ENCODE peak calls at places on chromosomes 5 and 9, in eight cellular contexts. One of them, this sample, is unnamed.

GRCh38 chr9:113012492-113012891 is 500 bp upstream of the ZNF883 start:
- DNase-seq in nephron progenitor cell: no peak
- DNase-seq in PC-9: no peak
- DNase-seq in fibroblast of lung: no peak
- DNase-seq in fibroblast of mammary gland: no peak
- DNase-seq in HFFc6: no peak
- DNase-seq in tibial artery: no peak
- DNase-seq in ovary: no peak
- DNase-seq in this sample: no peak

GRCh38 chr9:117546894-117547293 is 132.0 kb upstream of the ASTN2 start:
- DNase-seq in nephron progenitor cell: no peak
- DNase-seq in PC-9: no peak
- DNase-seq in fibroblast of lung: no peak
- DNase-seq in fibroblast of mammary gland: no peak
- DNase-seq in HFFc6: no peak
- DNase-seq in tibial artery: no peak
- DNase-seq in ovary: no peak
- DNase-seq in this sample: peak; percentile 34

GRCh38 chr9:68546596-68547390 is 6.1 kb upstream of the TMEM252 start:
- DNase-seq in nephron progenitor cell: peak; percentile 46
- DNase-seq in PC-9: no peak
- DNase-seq in fibroblast of lung: peak; percentile 28
- DNase-seq in fibroblast of mammary gland: no peak
- DNase-seq in HFFc6: no peak
- DNase-seq in tibial artery: peak; percentile 41
- DNase-seq in ovary: no peak
- DNase-seq in this sample: peak; percentile 47

GRCh38 chr9:22413884-22414283 is 32.7 kb upstream of the DMRTA1 start:
- DNase-seq in nephron progenitor cell: no peak
- DNase-seq in PC-9: no peak
- DNase-seq in fibroblast of lung: no peak
- DNase-seq in fibroblast of mammary gland: peak; percentile 51
- DNase-seq in HFFc6: no peak
- DNase-seq in tibial artery: no peak
- DNase-seq in ovary: no peak
- DNase-seq in this sample: no peak

GRCh38 chr9:14277202-14277601 is 36.7 kb downstream of the NFIB start:
- DNase-seq in nephron progenitor cell: no peak
- DNase-seq in PC-9: no peak
- DNase-seq in fibroblast of lung: peak; percentile 88
- DNase-seq in fibroblast of mammary gland: peak; percentile 82
- DNase-seq in HFFc6: peak; percentile 39
- DNase-seq in tibial artery: no peak
- DNase-seq in ovary: no peak
- DNase-seq in this sample: no peak

GRCh38 chr5:42403236-42403635 is 20.0 kb upstream of the GHR start:
- DNase-seq in nephron progenitor cell: no peak
- DNase-seq in PC-9: no peak
- DNase-seq in fibroblast of lung: no peak
- DNase-seq in fibroblast of mammary gland: no peak
- DNase-seq in HFFc6: no peak
- DNase-seq in tibial artery: no peak
- DNase-seq in ovary: no peak
- DNase-seq in this sample: no peak

GRCh38 chr9:113322671-113323070 is 17.4 kb downstream of the WDR31 start:
- DNase-seq in nephron progenitor cell: no peak
- DNase-seq in PC-9: no peak
- DNase-seq in fibroblast of lung: no peak
- DNase-seq in fibroblast of mammary gland: no peak
- DNase-seq in HFFc6: no peak
- DNase-seq in tibial artery: no peak
- DNase-seq in ovary: no peak
- DNase-seq in this sample: no peak

GRCh38 chr9:117073539-117074336 is 341.1 kb downstream of the ASTN2 start:
- DNase-seq in nephron progenitor cell: peak; percentile 67
- DNase-seq in PC-9: no peak
- DNase-seq in fibroblast of lung: no peak
- DNase-seq in fibroblast of mammary gland: no peak
- DNase-seq in HFFc6: no peak
- DNase-seq in tibial artery: no peak
- DNase-seq in ovary: no peak
- DNase-seq in this sample: no peak

GRCh38 chr9:131915181-131915580 is 164.5 kb downstream of the MED27 start:
- DNase-seq in nephron progenitor cell: no peak
- DNase-seq in PC-9: no peak
- DNase-seq in fibroblast of lung: peak; percentile 4
- DNase-seq in fibroblast of mammary gland: peak; percentile 58
- DNase-seq in HFFc6: peak; percentile 22
- DNase-seq in tibial artery: no peak
- DNase-seq in ovary: no peak
- DNase-seq in this sample: no peak

GRCh38 chr5:2430606-2431005 is 320.9 kb downstream of the IRX2 start:
- DNase-seq in nephron progenitor cell: no peak
- DNase-seq in PC-9: no peak
- DNase-seq in fibroblast of lung: no peak
- DNase-seq in fibroblast of mammary gland: no peak
- DNase-seq in HFFc6: no peak
- DNase-seq in tibial artery: no peak
- DNase-seq in ovary: no peak
- DNase-seq in this sample: no peak

GRCh38 chr5:171131499-171131898 is 177.5 kb upstream of the TLX3 start:
- DNase-seq in nephron progenitor cell: no peak
- DNase-seq in PC-9: no peak
- DNase-seq in fibroblast of lung: no peak
- DNase-seq in fibroblast of mammary gland: no peak
- DNase-seq in HFFc6: no peak
- DNase-seq in tibial artery: no peak
- DNase-seq in ovary: no peak
- DNase-seq in this sample: no peak

GRCh38 chr5:142070734-142071133 is 37.8 kb upstream of the NDFIP1 start:
- DNase-seq in nephron progenitor cell: no peak
- DNase-seq in PC-9: no peak
- DNase-seq in fibroblast of lung: no peak
- DNase-seq in fibroblast of mammary gland: no peak
- DNase-seq in HFFc6: no peak
- DNase-seq in tibial artery: no peak
- DNase-seq in ovary: no peak
- DNase-seq in this sample: no peak

GRCh38 chr5:53362521-53362941 is 117.9 kb upstream of the FST start:
- DNase-seq in nephron progenitor cell: no peak
- DNase-seq in PC-9: peak; percentile 95
- DNase-seq in fibroblast of lung: peak; percentile 91
- DNase-seq in fibroblast of mammary gland: peak; percentile 98
- DNase-seq in HFFc6: peak; percentile 99
- DNase-seq in tibial artery: no peak
- DNase-seq in ovary: no peak
- DNase-seq in this sample: no peak

GRCh38 chr9:93645149-93645889 is 68.9 kb downstream of the PHF2 start:
- DNase-seq in nephron progenitor cell: no peak
- DNase-seq in PC-9: no peak
- DNase-seq in fibroblast of lung: no peak
- DNase-seq in fibroblast of mammary gland: no peak
- DNase-seq in HFFc6: no peak
- DNase-seq in tibial artery: no peak
- DNase-seq in ovary: peak; percentile 9
- DNase-seq in this sample: peak; percentile 25

GRCh38 chr9:35226685-35227084 is 64.9 kb downstream of the UNC13B start:
- DNase-seq in nephron progenitor cell: no peak
- DNase-seq in PC-9: no peak
- DNase-seq in fibroblast of lung: no peak
- DNase-seq in fibroblast of mammary gland: no peak
- DNase-seq in HFFc6: no peak
- DNase-seq in tibial artery: no peak
- DNase-seq in ovary: no peak
- DNase-seq in this sample: no peak

DNA sequence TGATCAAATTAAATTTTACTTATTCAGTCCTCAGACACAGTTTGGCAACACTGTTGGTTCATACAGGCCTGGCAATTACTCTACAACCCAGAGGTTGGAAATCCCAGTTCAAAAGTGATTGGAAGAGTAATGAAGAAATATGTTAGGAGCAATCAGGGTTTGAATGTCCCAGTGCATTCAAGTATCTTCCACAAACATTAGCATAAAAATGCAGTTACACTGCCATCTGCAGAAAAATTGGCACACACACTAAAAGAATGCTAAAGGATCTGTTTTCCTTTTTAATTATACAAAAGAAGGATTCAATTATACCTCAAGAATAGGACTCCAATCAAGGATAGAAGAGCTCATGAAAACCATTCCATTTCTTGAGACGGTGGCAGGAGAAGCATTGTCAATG is 130.2 kb downstream of the DNAH5 start:
- DNase-seq in nephron progenitor cell: no peak
- DNase-seq in PC-9: no peak
- DNase-seq in fibroblast of lung: no peak
- DNase-seq in fibroblast of mammary gland: peak; percentile 1
- DNase-seq in HFFc6: no peak
- DNase-seq in tibial artery: no peak
- DNase-seq in ovary: no peak
- DNase-seq in this sample: no peak
- TF ChIP-seq CTCF in nephron progenitor cell: no peak
- TF ChIP-seq CTCF in PC-9: peak; percentile 34
- TF ChIP-seq CTCF in fibroblast of lung: no peak
- TF ChIP-seq CTCF in fibroblast of mammary gland: no peak
- TF ChIP-seq CTCF in HFFc6: peak; percentile 41
- TF ChIP-seq CTCF in tibial artery: no peak
- TF ChIP-seq CTCF in ovary: no peak
- TF ChIP-seq CTCF in this sample: no peak

GRCh38 chr9:137240321-137240840 is 706 bp upstream of the TUBB4B start:
- DNase-seq in nephron progenitor cell: peak; percentile 65
- DNase-seq in PC-9: no peak
- DNase-seq in fibroblast of lung: peak; percentile 74
- DNase-seq in fibroblast of mammary gland: peak; percentile 68
- DNase-seq in HFFc6: peak; percentile 56
- DNase-seq in tibial artery: peak; percentile 73
- DNase-seq in ovary: peak; percentile 81
- DNase-seq in this sample: peak; percentile 92
- TF ChIP-seq CTCF in nephron progenitor cell: no peak
- TF ChIP-seq CTCF in PC-9: peak; percentile 32
- TF ChIP-seq CTCF in fibroblast of lung: no peak
- TF ChIP-seq CTCF in fibroblast of mammary gland: no peak
- TF ChIP-seq CTCF in HFFc6: peak; percentile 33
- TF ChIP-seq CTCF in tibial artery: no peak
- TF ChIP-seq CTCF in ovary: no peak
- TF ChIP-seq CTCF in this sample: no peak

DNA sequence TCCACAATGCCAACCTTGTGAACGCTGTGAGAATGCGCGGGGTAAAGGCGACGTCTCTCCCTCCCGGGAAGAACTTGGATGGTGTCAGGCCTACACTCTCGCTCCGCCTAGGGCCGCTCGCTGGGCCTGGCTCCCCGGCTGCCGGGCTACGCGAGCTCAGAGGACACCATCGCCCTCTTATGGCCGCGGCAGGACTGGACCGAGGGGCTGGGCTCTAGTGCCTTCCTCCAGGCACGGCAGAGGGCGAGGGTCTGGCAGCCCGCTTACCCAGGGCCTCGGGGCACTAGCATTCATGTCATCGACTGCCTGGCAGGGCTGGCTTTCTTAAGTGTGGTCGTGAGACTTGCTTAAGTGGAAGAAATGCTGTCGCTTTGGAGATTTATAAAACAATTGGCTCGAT is 1.2 kb upstream of the EXOSC2 start:
- DNase-seq in nephron progenitor cell: peak; percentile 85
- DNase-seq in PC-9: no peak
- DNase-seq in fibroblast of lung: no peak
- DNase-seq in fibroblast of mammary gland: peak; percentile 33
- DNase-seq in HFFc6: no peak
- DNase-seq in tibial artery: no peak
- DNase-seq in ovary: peak; percentile 37
- DNase-seq in this sample: no peak
- TF ChIP-seq CTCF in nephron progenitor cell: peak; percentile 63
- TF ChIP-seq CTCF in PC-9: no peak
- TF ChIP-seq CTCF in fibroblast of lung: no peak
- TF ChIP-seq CTCF in fibroblast of mammary gland: peak; percentile 22
- TF ChIP-seq CTCF in HFFc6: peak; percentile 46
- TF ChIP-seq CTCF in tibial artery: no peak
- TF ChIP-seq CTCF in ovary: no peak
- TF ChIP-seq CTCF in this sample: no peak

DNA sequence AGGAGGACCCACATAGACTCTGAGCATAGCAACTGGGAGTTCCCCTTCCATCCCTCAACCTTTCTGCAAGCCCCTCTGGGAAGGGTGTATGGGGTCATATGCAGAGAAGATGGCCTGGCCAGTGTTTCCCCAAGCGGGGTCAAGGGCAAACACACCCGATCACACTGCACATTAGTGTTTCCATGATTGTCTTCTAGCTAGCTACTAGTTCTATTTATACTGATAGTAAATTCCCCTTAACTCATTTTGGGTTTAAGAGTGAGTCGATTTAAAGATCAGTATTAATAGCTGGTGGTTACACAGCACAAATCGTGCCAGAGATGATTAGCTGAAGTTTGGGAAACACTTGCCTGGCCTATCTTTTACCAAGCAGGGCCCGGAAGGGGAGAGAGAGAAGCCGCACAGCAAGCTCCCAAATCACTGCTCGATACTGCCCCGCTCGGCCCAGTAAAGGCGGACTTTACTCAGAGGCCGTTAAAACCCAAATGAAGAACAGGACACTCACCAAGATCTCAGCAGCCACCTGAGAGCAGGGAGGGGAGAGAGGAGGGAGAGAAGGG is 29.4 kb upstream of the TNIP1 start:
- DNase-seq in nephron progenitor cell: no peak
- DNase-seq in PC-9: no peak
- DNase-seq in fibroblast of lung: no peak
- DNase-seq in fibroblast of mammary gland: no peak
- DNase-seq in HFFc6: no peak
- DNase-seq in tibial artery: no peak
- DNase-seq in ovary: no peak
- DNase-seq in this sample: no peak
- TF ChIP-seq CTCF in nephron progenitor cell: no peak
- TF ChIP-seq CTCF in PC-9: no peak
- TF ChIP-seq CTCF in fibroblast of lung: no peak
- TF ChIP-seq CTCF in fibroblast of mammary gland: no peak
- TF ChIP-seq CTCF in HFFc6: no peak
- TF ChIP-seq CTCF in tibial artery: no peak
- TF ChIP-seq CTCF in ovary: no peak
- TF ChIP-seq CTCF in this sample: no peak

GRCh38 chr9:33737811-33738606 is 57.4 kb upstream of the PRSS3 start:
- DNase-seq in nephron progenitor cell: peak; percentile 45
- DNase-seq in PC-9: peak; percentile 38
- DNase-seq in fibroblast of lung: peak; percentile 65
- DNase-seq in fibroblast of mammary gland: peak; percentile 59
- DNase-seq in HFFc6: peak; percentile 58
- DNase-seq in tibial artery: no peak
- DNase-seq in ovary: no peak
- DNase-seq in this sample: no peak
- TF ChIP-seq CTCF in nephron progenitor cell: peak; percentile 55
- TF ChIP-seq CTCF in PC-9: peak; percentile 72
- TF ChIP-seq CTCF in fibroblast of lung: peak; percentile 81
- TF ChIP-seq CTCF in fibroblast of mammary gland: peak; percentile 76
- TF ChIP-seq CTCF in HFFc6: peak; percentile 83
- TF ChIP-seq CTCF in tibial artery: no peak
- TF ChIP-seq CTCF in ovary: no peak
- TF ChIP-seq CTCF in this sample: no peak

This sample was measured in left lung.